ENCODE peak calls at places on chromosomes 13 and 19, in four cellular contexts. Q, H, S and R are unnamed samples.

GRCh38 chr19:31528261-31528660 is 179.0 kb upstream of the TSHZ3 start:
- DNase-seq in Q (no peak), H (no peak), S (no peak), R (no peak)

GRCh38 chr19:51441410-51442390 is 16.6 kb downstream of the SIGLEC8 start:
- DNase-seq in H (peak), Q (peak), S (no peak), R (no peak)

GRCh38 chr19:41870401-41870873 is 6.6 kb upstream of the CD79A start:
- DNase-seq in S (peak), H (no peak), Q (peak), R (no peak)

GRCh38 chr19:920051-920857 is 3.1 kb downstream of the KISS1R start:
- DNase-seq in S (no peak), H (peak), Q (no peak), R (no peak)

GRCh38 chr19:16509141-16510061 is 13.2 kb downstream of the C19orf44 start:
- DNase-seq in Q (no peak), H (no peak), S (no peak), R (no peak)

GRCh38 chr19:55265723-55266386 is 7.0 kb upstream of the PPP6R1 start:
- DNase-seq in Q (no peak), S (no peak), H (no peak), R (no peak)

GRCh38 chr13:46615888-46616531 is 63.0 kb downstream of the LRCH1 start:
- DNase-seq in Q (no peak), H (no peak), S (no peak), R (no peak)

GRCh38 chr19:40663712-40664692 is 26.4 kb downstream of the NUMBL start:
- DNase-seq in H (no peak), Q (no peak), S (no peak), R (no peak)

GRCh38 chr19:35704218-35704617 is at the start of gene ZBTB32:
- DNase-seq in H (no peak), Q (no peak), S (no peak), R (peak)

GRCh38 chr19:38869160-38869835 is 8.8 kb downstream of the RINL start:
- DNase-seq in H (no peak), Q (no peak), S (no peak), R (no peak)

GRCh38 chr13:44142911-44143665 is 230.5 kb upstream of the SERP2 start:
- DNase-seq in S (no peak), H (no peak), Q (peak), R (no peak)

GRCh38 chr19:56350416-56351045 is 35.9 kb upstream of the ZSCAN5A start:
- DNase-seq in Q (peak), S (no peak), H (peak), R (peak)

GRCh38 chr19:40923934-40924391 is 41.9 kb upstream of the CYP2A7 start:
- DNase-seq in Q (no peak), H (no peak), S (no peak), R (no peak)

GRCh38 chr19:57245066-57245465 is 4.6 kb downstream of the ZNF805 start:
- DNase-seq in H (no peak), Q (no peak), S (no peak), R (no peak)

GRCh38 chr13:110714798-110715394 is 1.4 kb downstream of the ING1 start:
- DNase-seq in H (peak), S (peak), Q (no peak), R (peak)

GRCh38 chr19:40681039-40681438 is 9.4 kb downstream of the NUMBL start:
- DNase-seq in S (no peak), H (no peak), Q (no peak), R (no peak)

GRCh38 chr13:74243637-74244526 is 109.7 kb upstream of the KLF12 start:
- DNase-seq in S (no peak), Q (no peak), H (no peak), R (no peak)

GRCh38 chr13:22961835-22962537 is 218.8 kb upstream of the SGCG start:
- DNase-seq in S (no peak), Q (no peak), H (no peak), R (no peak)

GRCh38 chr19:51901860-51902259 is 3.0 kb downstream of the ZNF649 start:
- DNase-seq in Q (no peak), S (no peak), H (no peak), R (no peak)